ENCODE peak calls at places on chromosome 22, in nine cellular contexts. One of them, this sample, is unnamed.

GRCh38 chr22:27885977-27886842 is 32.8 kb downstream of the PITPNB start:
- DNase-seq in IMR-90: peak
- DNase-seq in fibroblast of mammary gland: peak
- DNase-seq in HCT116: peak
- DNase-seq in CD4-positive, alpha-beta T cell: peak
- DNase-seq in neural progenitor cell: peak
- DNase-seq in adrenal gland: no peak
- DNase-seq in cardiac fibroblast: peak
- DNase-seq in gastrocnemius medialis: peak
- DNase-seq in this sample: peak

GRCh38 chr22:35349368-35349703 is 31.6 kb upstream of the HMOX1 start:
- DNase-seq in IMR-90: no peak
- DNase-seq in fibroblast of mammary gland: no peak
- DNase-seq in HCT116: no peak
- DNase-seq in CD4-positive, alpha-beta T cell: no peak
- DNase-seq in neural progenitor cell: no peak
- DNase-seq in adrenal gland: no peak
- DNase-seq in cardiac fibroblast: no peak
- DNase-seq in gastrocnemius medialis: peak
- DNase-seq in this sample: no peak

GRCh38 chr22:41927813-41928212 is 1.2 kb upstream of the TNFRSF13C start:
- DNase-seq in IMR-90: no peak
- DNase-seq in fibroblast of mammary gland: no peak
- DNase-seq in HCT116: no peak
- DNase-seq in CD4-positive, alpha-beta T cell: no peak
- DNase-seq in neural progenitor cell: no peak
- DNase-seq in adrenal gland: no peak
- DNase-seq in cardiac fibroblast: no peak
- DNase-seq in gastrocnemius medialis: no peak
- DNase-seq in this sample: no peak

GRCh38 chr22:23035557-23036277 is 34.6 kb upstream of the GNAZ start:
- DNase-seq in IMR-90: no peak
- DNase-seq in fibroblast of mammary gland: no peak
- DNase-seq in HCT116: no peak
- DNase-seq in CD4-positive, alpha-beta T cell: no peak
- DNase-seq in neural progenitor cell: no peak
- DNase-seq in adrenal gland: no peak
- DNase-seq in cardiac fibroblast: no peak
- DNase-seq in gastrocnemius medialis: no peak
- DNase-seq in this sample: no peak

GRCh38 chr22:50305658-50306566 is 1.5 kb downstream of the PLXNB2 start:
- DNase-seq in IMR-90: peak
- DNase-seq in fibroblast of mammary gland: peak
- DNase-seq in HCT116: peak
- DNase-seq in CD4-positive, alpha-beta T cell: no peak
- DNase-seq in neural progenitor cell: peak
- DNase-seq in adrenal gland: peak
- DNase-seq in cardiac fibroblast: peak
- DNase-seq in gastrocnemius medialis: peak
- DNase-seq in this sample: peak

GRCh38 chr22:36009085-36009484 is 19.5 kb downstream of the RBFOX2 start:
- DNase-seq in IMR-90: peak
- DNase-seq in fibroblast of mammary gland: peak
- DNase-seq in HCT116: no peak
- DNase-seq in CD4-positive, alpha-beta T cell: no peak
- DNase-seq in neural progenitor cell: no peak
- DNase-seq in adrenal gland: no peak
- DNase-seq in cardiac fibroblast: peak
- DNase-seq in gastrocnemius medialis: no peak
- DNase-seq in this sample: peak

GRCh38 chr22:49600891-49601431 is 226.7 kb downstream of the BRD1 start:
- DNase-seq in IMR-90: no peak
- DNase-seq in fibroblast of mammary gland: no peak
- DNase-seq in HCT116: no peak
- DNase-seq in CD4-positive, alpha-beta T cell: no peak
- DNase-seq in neural progenitor cell: no peak
- DNase-seq in adrenal gland: no peak
- DNase-seq in cardiac fibroblast: no peak
- DNase-seq in gastrocnemius medialis: no peak
- DNase-seq in this sample: no peak

GRCh38 chr22:27687984-27688545 is 113.5 kb downstream of the MN1 start:
- DNase-seq in IMR-90: no peak
- DNase-seq in fibroblast of mammary gland: peak
- DNase-seq in HCT116: no peak
- DNase-seq in CD4-positive, alpha-beta T cell: no peak
- DNase-seq in neural progenitor cell: no peak
- DNase-seq in adrenal gland: no peak
- DNase-seq in cardiac fibroblast: no peak
- DNase-seq in gastrocnemius medialis: no peak
- DNase-seq in this sample: no peak

GRCh38 chr22:19448739-19449421 is 1.4 kb upstream of the C22orf39 start:
- DNase-seq in IMR-90: no peak
- DNase-seq in fibroblast of mammary gland: no peak
- DNase-seq in HCT116: no peak
- DNase-seq in CD4-positive, alpha-beta T cell: no peak
- DNase-seq in neural progenitor cell: peak
- DNase-seq in adrenal gland: no peak
- DNase-seq in cardiac fibroblast: no peak
- DNase-seq in gastrocnemius medialis: no peak
- DNase-seq in this sample: no peak

GRCh38 chr22:49423125-49423650 is 404.5 kb downstream of the BRD1 start:
- DNase-seq in IMR-90: no peak
- DNase-seq in fibroblast of mammary gland: no peak
- DNase-seq in HCT116: no peak
- DNase-seq in CD4-positive, alpha-beta T cell: no peak
- DNase-seq in neural progenitor cell: no peak
- DNase-seq in adrenal gland: no peak
- DNase-seq in cardiac fibroblast: no peak
- DNase-seq in gastrocnemius medialis: no peak
- DNase-seq in this sample: no peak

GRCh38 chr22:21568207-21569075 is 927 bp downstream of the UBE2L3 start:
- DNase-seq in IMR-90: peak
- DNase-seq in fibroblast of mammary gland: no peak
- DNase-seq in HCT116: no peak
- DNase-seq in CD4-positive, alpha-beta T cell: no peak
- DNase-seq in neural progenitor cell: peak
- DNase-seq in adrenal gland: peak
- DNase-seq in cardiac fibroblast: peak
- DNase-seq in gastrocnemius medialis: peak
- DNase-seq in this sample: no peak

GRCh38 chr22:50076646-50077624 is 8.3 kb downstream of the MLC1 start:
- DNase-seq in IMR-90: no peak
- DNase-seq in fibroblast of mammary gland: no peak
- DNase-seq in HCT116: no peak
- DNase-seq in CD4-positive, alpha-beta T cell: no peak
- DNase-seq in neural progenitor cell: no peak
- DNase-seq in adrenal gland: no peak
- DNase-seq in cardiac fibroblast: no peak
- DNase-seq in gastrocnemius medialis: no peak
- DNase-seq in this sample: no peak

GRCh38 chr22:50576070-50576469 is 2.2 kb downstream of the CPT1B start:
- DNase-seq in IMR-90: peak
- DNase-seq in fibroblast of mammary gland: peak
- DNase-seq in HCT116: peak
- DNase-seq in CD4-positive, alpha-beta T cell: no peak
- DNase-seq in neural progenitor cell: peak
- DNase-seq in adrenal gland: no peak
- DNase-seq in cardiac fibroblast: peak
- DNase-seq in gastrocnemius medialis: no peak
- DNase-seq in this sample: peak

GRCh38 chr22:28032896-28033295 is 113.8 kb upstream of the PITPNB start:
- DNase-seq in IMR-90: no peak
- DNase-seq in fibroblast of mammary gland: no peak
- DNase-seq in HCT116: no peak
- DNase-seq in CD4-positive, alpha-beta T cell: no peak
- DNase-seq in neural progenitor cell: no peak
- DNase-seq in adrenal gland: no peak
- DNase-seq in cardiac fibroblast: no peak
- DNase-seq in gastrocnemius medialis: no peak
- DNase-seq in this sample: no peak

GRCh38 chr22:49107561-49107960 is 720.1 kb downstream of the BRD1 start:
- DNase-seq in IMR-90: no peak
- DNase-seq in fibroblast of mammary gland: no peak
- DNase-seq in HCT116: no peak
- DNase-seq in CD4-positive, alpha-beta T cell: no peak
- DNase-seq in neural progenitor cell: no peak
- DNase-seq in adrenal gland: no peak
- DNase-seq in cardiac fibroblast: no peak
- DNase-seq in gastrocnemius medialis: no peak
- DNase-seq in this sample: no peak

GRCh38 chr22:32353840-32354239 is 3.8 kb upstream of the RFPL3 start:
- DNase-seq in IMR-90: no peak
- DNase-seq in fibroblast of mammary gland: no peak
- DNase-seq in HCT116: no peak
- DNase-seq in CD4-positive, alpha-beta T cell: no peak
- DNase-seq in neural progenitor cell: no peak
- DNase-seq in adrenal gland: no peak
- DNase-seq in cardiac fibroblast: no peak
- DNase-seq in gastrocnemius medialis: no peak
- DNase-seq in this sample: no peak

GRCh38 chr22:41431656-41432055 is 14.9 kb downstream of the TOB2 start:
- DNase-seq in IMR-90: no peak
- DNase-seq in fibroblast of mammary gland: no peak
- DNase-seq in HCT116: no peak
- DNase-seq in CD4-positive, alpha-beta T cell: no peak
- DNase-seq in neural progenitor cell: no peak
- DNase-seq in adrenal gland: no peak
- DNase-seq in cardiac fibroblast: no peak
- DNase-seq in gastrocnemius medialis: no peak
- DNase-seq in this sample: no peak

DNA sequence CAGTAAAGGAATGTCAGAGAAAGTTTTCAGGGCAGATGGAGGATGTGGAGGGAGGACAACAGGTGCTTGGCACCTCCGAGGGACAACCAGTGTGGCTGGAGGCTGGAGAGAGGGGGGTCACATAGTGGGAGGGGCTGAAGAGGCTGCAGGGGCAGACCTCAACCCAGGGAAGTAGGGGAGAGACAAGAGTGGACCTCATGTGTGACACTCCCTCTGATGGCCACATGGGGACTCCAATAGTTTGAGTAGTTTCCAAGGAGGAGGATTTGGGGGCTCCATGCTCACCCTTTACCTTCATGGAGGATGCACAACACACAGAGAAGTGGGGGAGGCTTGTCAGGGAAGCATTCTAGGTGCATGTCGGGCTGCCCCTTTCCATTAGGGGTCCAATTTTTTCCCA is 35.1 kb upstream of the ASPHD2 start:
- DNase-seq in IMR-90: no peak
- DNase-seq in fibroblast of mammary gland: no peak
- DNase-seq in HCT116: no peak
- DNase-seq in CD4-positive, alpha-beta T cell: no peak
- DNase-seq in neural progenitor cell: no peak
- DNase-seq in adrenal gland: no peak
- DNase-seq in cardiac fibroblast: no peak
- DNase-seq in gastrocnemius medialis: no peak
- DNase-seq in this sample: no peak
- TF ChIP-seq CTCF in IMR-90: no peak
- TF ChIP-seq CTCF in fibroblast of mammary gland: peak
- TF ChIP-seq CTCF in HCT116: peak
- TF ChIP-seq CTCF in CD4-positive, alpha-beta T cell: no peak
- TF ChIP-seq CTCF in neural progenitor cell: peak
- TF ChIP-seq CTCF in adrenal gland: no peak
- TF ChIP-seq CTCF in cardiac fibroblast: peak
- TF ChIP-seq CTCF in gastrocnemius medialis: peak
- TF ChIP-seq CTCF in this sample: peak

GRCh38 chr22:43783777-43784176 is 28.3 kb downstream of the EFCAB6 start:
- DNase-seq in IMR-90: no peak
- DNase-seq in fibroblast of mammary gland: no peak
- DNase-seq in HCT116: peak
- DNase-seq in CD4-positive, alpha-beta T cell: no peak
- DNase-seq in neural progenitor cell: no peak
- DNase-seq in adrenal gland: no peak
- DNase-seq in cardiac fibroblast: no peak
- DNase-seq in gastrocnemius medialis: no peak
- DNase-seq in this sample: no peak
- TF ChIP-seq CTCF in IMR-90: peak
- TF ChIP-seq CTCF in fibroblast of mammary gland: peak
- TF ChIP-seq CTCF in HCT116: peak
- TF ChIP-seq CTCF in CD4-positive, alpha-beta T cell: no peak
- TF ChIP-seq CTCF in neural progenitor cell: peak
- TF ChIP-seq CTCF in adrenal gland: no peak
- TF ChIP-seq CTCF in cardiac fibroblast: peak
- TF ChIP-seq CTCF in gastrocnemius medialis: no peak
- TF ChIP-seq CTCF in this sample: peak

DNA sequence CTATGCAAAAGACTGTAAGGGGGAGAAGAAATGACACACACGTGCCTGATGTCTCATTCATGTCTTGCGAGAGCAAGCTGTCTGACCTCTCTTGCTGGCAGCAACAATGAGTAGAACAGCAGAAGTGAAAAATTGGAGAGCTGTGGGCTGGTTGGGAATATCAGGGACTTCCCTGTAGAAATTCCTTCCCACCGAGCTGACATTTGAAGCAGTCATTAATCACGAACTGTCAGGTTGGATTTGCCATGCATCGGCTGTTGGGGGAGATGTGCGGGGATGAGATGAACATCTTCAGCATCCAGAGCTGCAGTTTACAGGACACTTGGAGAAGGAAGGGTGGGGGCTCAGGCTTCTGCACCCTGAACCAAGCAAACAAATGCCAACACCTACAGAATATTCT is 139.4 kb downstream of the MYO18B start:
- DNase-seq in IMR-90: no peak
- DNase-seq in fibroblast of mammary gland: no peak
- DNase-seq in HCT116: no peak
- DNase-seq in CD4-positive, alpha-beta T cell: no peak
- DNase-seq in neural progenitor cell: no peak
- DNase-seq in adrenal gland: no peak
- DNase-seq in cardiac fibroblast: no peak
- DNase-seq in gastrocnemius medialis: no peak
- DNase-seq in this sample: no peak
- TF ChIP-seq CTCF in IMR-90: no peak
- TF ChIP-seq CTCF in fibroblast of mammary gland: no peak
- TF ChIP-seq CTCF in HCT116: no peak
- TF ChIP-seq CTCF in CD4-positive, alpha-beta T cell: no peak
- TF ChIP-seq CTCF in neural progenitor cell: no peak
- TF ChIP-seq CTCF in adrenal gland: no peak
- TF ChIP-seq CTCF in cardiac fibroblast: no peak
- TF ChIP-seq CTCF in gastrocnemius medialis: no peak
- TF ChIP-seq CTCF in this sample: no peak

DNA sequence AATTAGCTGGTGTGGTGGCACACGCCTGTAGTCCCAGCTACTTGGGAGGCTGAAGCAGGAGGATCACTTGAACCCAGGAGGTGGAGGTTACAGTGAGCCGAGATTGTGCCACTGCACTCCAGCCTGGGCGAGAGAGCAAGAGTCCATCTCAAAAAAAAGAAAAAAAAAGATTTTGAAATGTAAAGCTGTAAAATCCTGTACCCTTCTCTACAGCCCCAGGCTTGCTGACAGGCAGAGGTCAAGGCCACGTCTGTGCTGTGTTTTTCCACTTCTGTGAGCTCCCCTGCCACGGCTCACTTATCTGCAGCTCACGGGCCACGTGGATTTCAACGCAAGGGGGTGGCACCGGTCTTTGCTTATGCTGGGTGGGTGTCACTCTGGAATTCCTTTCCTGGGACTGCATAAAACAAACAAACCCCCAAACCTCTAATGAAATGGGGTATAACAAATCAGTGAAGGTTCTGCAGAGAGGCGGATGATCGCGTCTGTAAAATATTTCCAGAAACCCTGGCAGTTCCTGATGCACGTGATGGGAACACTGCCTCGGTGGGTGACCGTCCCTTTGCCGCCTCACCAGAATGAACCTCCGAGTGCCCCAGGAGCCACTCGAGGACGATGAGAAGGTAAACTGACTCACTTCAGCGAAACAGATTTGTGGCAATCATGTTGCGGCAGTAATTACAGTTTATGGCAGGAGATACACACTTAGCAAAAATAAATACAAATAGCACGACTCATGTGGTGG is 44.0 kb upstream of the ATXN10 start:
- DNase-seq in IMR-90: no peak
- DNase-seq in fibroblast of mammary gland: no peak
- DNase-seq in HCT116: no peak
- DNase-seq in CD4-positive, alpha-beta T cell: no peak
- DNase-seq in neural progenitor cell: no peak
- DNase-seq in adrenal gland: no peak
- DNase-seq in cardiac fibroblast: no peak
- DNase-seq in gastrocnemius medialis: no peak
- DNase-seq in this sample: no peak
- TF ChIP-seq CTCF in IMR-90: no peak
- TF ChIP-seq CTCF in fibroblast of mammary gland: no peak
- TF ChIP-seq CTCF in HCT116: no peak
- TF ChIP-seq CTCF in CD4-positive, alpha-beta T cell: no peak
- TF ChIP-seq CTCF in neural progenitor cell: no peak
- TF ChIP-seq CTCF in adrenal gland: no peak
- TF ChIP-seq CTCF in cardiac fibroblast: no peak
- TF ChIP-seq CTCF in gastrocnemius medialis: no peak
- TF ChIP-seq CTCF in this sample: no peak